ENCODE peak calls at places on chromosomes 16 and 17, in ten cellular contexts. W, J, F, G, R, D, H, A, I and O are unnamed samples.

GRCh38 chr16:58026139-58026704 is 668 bp downstream of the MMP15 start:
- DNase-seq in W (no peak), J (peak), F (peak), G (peak), R (peak), D (peak), H (peak), A (peak), I (no peak), O (no peak)

GRCh38 chr17:77356109-77356689 is 215.4 kb downstream of the SEC14L1 start:
- DNase-seq in W (no peak), J (no peak), F (no peak), G (peak), R (no peak), D (no peak), H (no peak), A (no peak), I (peak), O (no peak)

GRCh38 chr17:11461993-11462548 is 136.2 kb upstream of the DNAH9 start:
- DNase-seq in W (no peak), J (no peak), F (no peak), G (no peak), R (no peak), D (no peak), H (no peak), A (no peak), I (no peak), O (no peak)

GRCh38 chr17:43801844-43802243 is 21.6 kb downstream of the CFAP97D1 start:
- DNase-seq in W (no peak), J (no peak), F (peak), G (no peak), R (no peak), D (no peak), H (no peak), A (no peak), I (no peak), O (no peak)

GRCh38 chr17:57338257-57338919 is 82.1 kb downstream of the MSI2 start:
- DNase-seq in W (no peak), J (peak), F (no peak), G (no peak), R (no peak), D (no peak), H (no peak), A (no peak), I (no peak), O (no peak)

GRCh38 chr16:88012360-88012759 is 61.1 kb downstream of the BANP start:
- DNase-seq in W (no peak), J (no peak), F (no peak), G (no peak), R (no peak), D (no peak), H (no peak), A (no peak), I (peak), O (no peak)

GRCh38 chr16:23863511-23864422 is 28.0 kb downstream of the PRKCB start:
- DNase-seq in W (no peak), J (no peak), F (no peak), G (no peak), R (no peak), D (no peak), H (no peak), A (no peak), I (no peak), O (no peak)

GRCh38 chr17:74344658-74345057 is 17.0 kb downstream of the BTBD17 start:
- DNase-seq in W (no peak), J (no peak), F (no peak), G (no peak), R (no peak), D (no peak), H (no peak), A (no peak), I (no peak), O (no peak)

GRCh38 chr16:66324785-66325184 is 41.7 kb upstream of the CDH5 start:
- DNase-seq in W (no peak), J (peak), F (peak), G (peak), R (no peak), D (no peak), H (peak), A (no peak), I (no peak), O (peak)

GRCh38 chr16:85457366-85457765 is 155.8 kb upstream of the GSE1 start:
- DNase-seq in W (no peak), J (no peak), F (no peak), G (peak), R (no peak), D (no peak), H (no peak), A (no peak), I (no peak), O (no peak)

GRCh38 chr16:89435051-89435450 is 55.3 kb downstream of the ANKRD11 start:
- DNase-seq in W (no peak), J (no peak), F (no peak), G (no peak), R (no peak), D (no peak), H (no peak), A (no peak), I (no peak), O (no peak)

GRCh38 chr17:55584055-55584685 is 72.9 kb upstream of the SMIM36 start:
- DNase-seq in W (no peak), J (no peak), F (peak), G (peak), R (no peak), D (no peak), H (no peak), A (no peak), I (no peak), O (no peak)

GRCh38 chr17:27530791-27531391 is 74.6 kb downstream of the KSR1 start:
- DNase-seq in W (no peak), J (no peak), F (no peak), G (no peak), R (no peak), D (peak), H (peak), A (no peak), I (peak), O (peak)

GRCh38 chr16:61936522-61936921 is 99.7 kb downstream of the CDH8 start:
- DNase-seq in W (no peak), J (peak), F (no peak), G (no peak), R (no peak), D (no peak), H (no peak), A (peak), I (no peak), O (peak)

GRCh38 chr16:68351463-68351862 is 40.6 kb downstream of the PRMT7 start:
- DNase-seq in W (no peak), J (no peak), F (no peak), G (no peak), R (no peak), D (no peak), H (no peak), A (no peak), I (no peak), O (no peak)

GRCh38 chr17:35740997-35741931 is 9.8 kb downstream of the RASL10B start:
- DNase-seq in W (no peak), J (peak), F (no peak), G (no peak), R (no peak), D (no peak), H (no peak), A (no peak), I (no peak), O (no peak)

GRCh38 chr16:87690911-87691685 is 74.7 kb downstream of the KLHDC4 start:
- DNase-seq in W (no peak), J (no peak), F (no peak), G (no peak), R (no peak), D (no peak), H (no peak), A (no peak), I (no peak), O (no peak)

GRCh38 chr17:81471804-81472456 is 40.7 kb downstream of the ACTG1 start:
- DNase-seq in W (no peak), J (peak), F (peak), G (peak), R (no peak), D (peak), H (peak), A (no peak), I (no peak), O (peak)

GRCh38 chr17:80312621-80313135 is 52.0 kb downstream of the RNF213 start:
- DNase-seq in W (no peak), J (no peak), F (no peak), G (no peak), R (no peak), D (no peak), H (no peak), A (no peak), I (no peak), O (no peak)

GRCh38 chr17:37671028-37671812 is 28.0 kb upstream of the DDX52 start:
- DNase-seq in W (no peak), J (no peak), F (no peak), G (peak), R (no peak), D (no peak), H (peak), A (no peak), I (no peak), O (no peak)

GRCh38 chr17:51258756-51259573 is 884 bp downstream of the MBTD1 start:
- DNase-seq in W (no peak), J (no peak), F (peak), G (peak), R (peak), D (peak), H (peak), A (no peak), I (no peak), O (peak)

GRCh38 chr16:57624044-57624688 is 4.3 kb upstream of the ADGRG1 start:
- DNase-seq in W (no peak), J (no peak), F (no peak), G (no peak), R (no peak), D (no peak), H (no peak), A (no peak), I (no peak), O (no peak)

GRCh38 chr16:89667633-89668032 is 10.0 kb downstream of the SPATA33 start:
- DNase-seq in W (no peak), J (no peak), F (no peak), G (no peak), R (no peak), D (no peak), H (no peak), A (no peak), I (no peak), O (no peak)

GRCh38 chr17:83118071-83118841 is 38.8 kb downstream of the METRNL start:
- DNase-seq in W (no peak), J (no peak), F (no peak), G (no peak), R (peak), D (no peak), H (no peak), A (no peak), I (no peak), O (no peak)

GRCh38 chr17:2138318-2138717 is 83.4 kb downstream of the HIC1 start:
- DNase-seq in W (no peak), J (no peak), F (no peak), G (no peak), R (no peak), D (no peak), H (peak), A (no peak), I (no peak), O (peak)

GRCh38 chr17:48492401-48493298 is 38.2 kb downstream of the HOXB1 start:
- DNase-seq in W (peak), J (peak), F (peak), G (peak), R (peak), D (peak), H (peak), A (no peak), I (no peak), O (peak)

GRCh38 chr16:78748471-78748929 is 649.0 kb downstream of the WWOX start:
- DNase-seq in W (no peak), J (no peak), F (no peak), G (peak), R (no peak), D (no peak), H (no peak), A (no peak), I (no peak), O (no peak)

GRCh38 chr17:77124192-77124908 is 16.4 kb upstream of the SEC14L1 start:
- DNase-seq in W (no peak), J (no peak), F (peak), G (peak), R (no peak), D (no peak), H (no peak), A (no peak), I (no peak), O (peak)

GRCh38 chr16:31072540-31073072 is 1.4 kb downstream of the ZNF668 start:
- DNase-seq in W (no peak), J (peak), F (peak), G (peak), R (no peak), D (no peak), H (peak), A (peak), I (no peak), O (peak)

GRCh38 chr16:30651124-30652004 is 604 bp downstream of the PRR14 start:
- DNase-seq in W (peak), J (peak), F (peak), G (peak), R (peak), D (peak), H (peak), A (no peak), I (peak), O (peak)

GRCh38 chr17:78484300-78485159 is 92.7 kb downstream of the DNAH17 start:
- DNase-seq in W (peak), J (peak), F (peak), G (peak), R (no peak), D (no peak), H (peak), A (peak), I (no peak), O (peak)

DNA sequence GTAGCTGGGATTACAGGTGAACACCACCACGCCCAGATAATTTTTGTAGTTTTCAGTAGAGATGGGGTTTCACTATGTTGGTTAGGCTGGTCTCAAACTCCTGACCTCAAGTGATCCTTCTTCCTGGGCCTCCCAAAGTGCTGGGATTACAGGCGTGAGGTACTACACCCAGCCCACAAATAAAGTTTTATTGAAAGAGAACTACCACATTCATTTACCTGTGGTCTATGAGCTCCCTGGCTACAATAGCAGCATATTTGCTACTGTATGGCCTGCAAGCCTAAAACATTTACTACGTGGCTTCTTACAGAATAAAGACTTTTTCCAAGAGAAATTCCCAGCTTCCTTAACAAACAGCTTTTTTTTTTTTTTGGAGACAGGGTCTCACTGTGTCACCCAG is 3.4 kb downstream of the METTL9 start:
- DNase-seq in W (no peak), J (no peak), F (no peak), G (no peak), R (no peak), D (no peak), H (no peak), A (no peak), I (no peak), O (no peak)
- H3K27ac ChIP-seq in W (no peak), J (no peak), F (no peak), G (no peak), R (no peak), D (peak), H (no peak), A (no peak), I (no peak), O (no peak)

GRCh38 chr17:8608001-8608400 is 22.5 kb downstream of the MYH10 start:
- DNase-seq in W (no peak), J (no peak), F (peak), G (no peak), R (no peak), D (no peak), H (no peak), A (no peak), I (no peak), O (no peak)
- H3K27ac ChIP-seq in W (no peak), J (peak), F (no peak), G (no peak), R (no peak), D (no peak), H (peak), A (no peak), I (peak), O (peak)

DNA sequence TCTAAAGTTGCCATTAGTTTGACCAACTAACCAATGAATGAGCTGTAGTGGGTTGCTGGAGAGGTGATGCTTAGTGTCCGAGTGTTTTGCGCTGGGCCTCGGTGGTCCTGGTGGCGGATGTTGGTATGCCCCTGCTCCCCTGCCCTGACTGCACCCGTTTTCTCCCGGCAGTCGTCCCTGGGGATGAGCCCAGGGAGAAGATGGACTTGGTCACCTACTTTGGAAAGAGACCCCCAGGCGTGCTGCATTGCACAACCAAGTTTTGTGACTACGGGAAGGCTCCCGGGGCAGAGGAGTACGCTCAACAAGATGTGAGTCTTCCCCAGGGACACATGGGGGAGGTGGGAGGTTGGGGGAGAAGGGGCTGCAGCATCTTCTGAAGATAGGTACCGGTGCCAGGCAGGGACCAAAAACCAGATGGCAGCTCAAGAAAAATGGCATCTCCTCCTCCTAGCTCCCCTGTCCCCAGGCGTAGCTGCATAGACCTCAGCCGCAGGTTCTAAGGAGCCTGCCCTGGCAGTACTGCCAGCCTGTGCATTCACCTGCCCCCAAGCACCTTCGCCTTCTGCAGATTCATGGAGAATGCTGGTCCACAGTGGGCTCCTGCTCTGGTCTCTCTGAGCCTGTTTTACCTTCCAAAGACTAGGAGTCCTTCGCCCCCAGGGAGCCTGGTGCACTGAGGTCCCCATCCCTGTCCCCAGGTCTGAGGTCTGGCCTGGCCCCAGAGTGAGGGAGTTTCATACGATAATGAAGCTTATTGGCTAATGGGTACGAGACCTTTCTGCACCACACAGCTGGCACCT is 5.3 kb downstream of the CNP start:
- DNase-seq in W (no peak), J (no peak), F (no peak), G (no peak), R (no peak), D (no peak), H (no peak), A (no peak), I (no peak), O (no peak)
- H3K27ac ChIP-seq in W (no peak), J (no peak), F (no peak), G (peak), R (no peak), D (peak), H (no peak), A (no peak), I (no peak), O (peak)

DNA sequence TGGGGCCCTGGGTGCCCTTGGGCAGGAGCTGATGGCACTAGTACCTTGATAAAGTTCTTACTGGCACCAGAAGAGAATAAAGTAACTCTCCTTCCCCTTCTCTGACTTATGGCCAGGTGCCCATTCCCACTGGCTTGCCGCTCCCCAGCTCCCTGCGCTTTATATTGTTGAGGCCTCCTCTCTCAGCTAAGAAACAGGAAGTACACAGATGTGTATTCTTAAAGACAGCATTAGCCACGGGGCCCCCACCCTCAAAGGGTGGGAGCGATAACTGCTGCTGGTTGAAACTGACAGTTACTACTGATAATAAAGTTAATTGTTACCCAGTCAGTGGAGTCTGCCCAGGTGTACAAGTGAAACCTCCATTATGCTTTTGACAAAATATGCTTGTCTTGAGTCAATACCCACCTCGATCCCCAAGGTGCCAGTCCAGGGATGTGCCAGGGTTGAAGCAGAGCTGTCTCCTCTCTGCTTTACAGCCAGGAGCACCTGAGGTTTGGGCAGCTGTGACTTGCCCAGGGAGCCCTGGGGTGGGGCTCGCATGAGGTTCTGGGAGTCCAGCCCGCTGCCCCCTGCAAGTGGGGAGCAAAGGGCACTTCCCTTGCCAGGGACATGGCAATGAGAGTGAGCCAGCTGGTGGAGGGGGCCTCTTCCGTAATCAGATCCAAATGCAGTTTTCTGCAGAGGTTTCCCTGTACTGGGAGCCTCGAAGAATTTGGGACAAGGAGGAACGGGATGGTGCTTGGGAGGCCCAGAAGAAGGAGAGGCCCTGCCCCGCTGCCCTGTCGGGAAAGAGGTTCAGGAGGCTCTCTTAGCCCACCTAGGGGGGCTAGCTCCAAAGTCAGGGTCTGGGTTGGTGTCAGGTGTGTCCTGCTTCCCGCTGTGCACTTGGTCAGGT is 5.4 kb upstream of the CLDN9 start:
- DNase-seq in W (no peak), J (no peak), F (no peak), G (no peak), R (no peak), D (no peak), H (peak), A (no peak), I (no peak), O (no peak)
- H3K27ac ChIP-seq in W (no peak), J (no peak), F (no peak), G (no peak), R (no peak), D (no peak), H (peak), A (no peak), I (no peak), O (peak)

GRCh38 chr17:76080934-76081287 is 1.9 kb downstream of the ZACN start:
- DNase-seq in W (no peak), J (no peak), F (no peak), G (no peak), R (no peak), D (no peak), H (no peak), A (no peak), I (no peak), O (no peak)
- H3K27ac ChIP-seq in W (no peak), J (no peak), F (no peak), G (no peak), R (no peak), D (no peak), H (no peak), A (no peak), I (no peak), O (peak)

DNA sequence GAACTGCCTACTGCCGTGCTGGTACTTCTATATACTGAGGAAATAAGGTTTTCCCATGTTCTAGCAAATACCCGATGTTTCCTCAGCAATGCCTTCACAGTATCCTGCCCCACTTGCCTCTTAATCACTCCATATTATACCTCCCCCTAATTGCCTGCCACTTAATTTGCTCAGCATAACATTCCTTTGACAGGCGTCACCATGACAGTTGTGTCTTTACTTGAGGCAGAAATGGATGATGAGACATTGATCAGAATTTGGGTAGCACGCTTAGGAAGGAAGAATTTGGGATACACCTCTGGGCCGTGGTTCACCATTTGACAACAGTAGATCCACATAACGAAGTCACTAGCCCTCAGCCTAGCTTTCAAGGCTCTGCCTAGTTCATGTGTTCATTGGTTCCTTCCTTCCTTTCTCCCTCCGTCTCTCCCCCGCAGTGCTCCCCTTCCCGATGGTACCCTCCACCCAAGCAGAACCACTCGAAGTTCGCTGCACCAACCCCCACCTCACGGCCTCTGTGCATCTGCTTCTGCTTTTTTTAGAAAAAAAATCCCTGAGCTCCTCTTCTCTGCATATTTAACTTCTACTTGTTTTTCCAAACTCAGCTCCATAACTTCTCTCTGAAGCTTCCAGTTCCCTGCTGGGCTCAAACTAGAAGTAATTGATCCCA is 19.4 kb downstream of the IQCK start:
- DNase-seq in W (no peak), J (no peak), F (no peak), G (no peak), R (no peak), D (peak), H (no peak), A (no peak), I (no peak), O (no peak)
- H3K27ac ChIP-seq in W (no peak), J (no peak), F (no peak), G (no peak), R (no peak), D (no peak), H (no peak), A (no peak), I (no peak), O (no peak)

GRCh38 chr16:70634861-70635260 is 11.5 kb upstream of the IL34 start:
- DNase-seq in W (no peak), J (no peak), F (no peak), G (no peak), R (no peak), D (no peak), H (no peak), A (no peak), I (no peak), O (peak)
- H3K27ac ChIP-seq in W (no peak), J (peak), F (peak), G (no peak), R (no peak), D (no peak), H (no peak), A (no peak), I (peak), O (no peak)